ENCODE peak calls at places on chromosomes 5 and 9, in six cellular contexts. M is GM04503; J is fibroblast of pulmonary artery; F is DMS 273 treated with DMSO at 0.1 percent for 48 hours; Q is activated naive CD8-positive, alpha-beta T cell treated with anti-CD3 and anti-CD28 coated beads, Interleukin-2, amount 50 U/mL, for 16 hours; X is NK-92 treated with Interleukin-12 subunit alpha and Interleukin-12 subunit beta, amount 100 ng/mL, for 24 hours. T is an unnamed sample.

GRCh38 chr9:136268318-136268717 is 22.7 kb upstream of the QSOX2 start:
- DNase-seq in Q (no peak), M (no peak), X (no peak), J (no peak), F (no peak), T (no peak)

GRCh38 chr5:143074414-143074996 is 304.3 kb downstream of the ARHGAP26 start:
- DNase-seq in Q (no peak), M (no peak), X (no peak), J (no peak), F (peak), T (no peak)

GRCh38 chr5:126851441-126852103 is 74.6 kb downstream of the LMNB1 start:
- DNase-seq in J (peak), M (no peak), Q (no peak), F (no peak), X (no peak), T (no peak)

GRCh38 chr5:177553671-177554429 is 513 bp downstream of the FAM193B start:
- DNase-seq in J (no peak), M (no peak), X (peak), F (no peak), Q (no peak), T (peak)

GRCh38 chr5:6548752-6549151 is 84.1 kb downstream of the NSUN2 start:
- DNase-seq in M (no peak), F (no peak), X (no peak), Q (no peak), J (no peak), T (no peak)

GRCh38 chr9:17578577-17578910 is 322 bp upstream of the SH3GL2 start:
- DNase-seq in X (no peak), J (no peak), M (no peak), F (no peak), Q (no peak), T (no peak)

GRCh38 chr9:126618590-126619335 is 5.0 kb downstream of the LMX1B start:
- DNase-seq in X (no peak), Q (no peak), F (no peak), J (no peak), M (no peak), T (no peak)

GRCh38 chr5:177163500-177163899 is 29.9 kb downstream of the NSD1 start:
- DNase-seq in Q (no peak), J (no peak), M (no peak), X (no peak), F (no peak), T (no peak)

GRCh38 chr9:127970401-127971313 is 10.1 kb downstream of the EEIG1 start:
- DNase-seq in M (no peak), J (no peak), Q (peak), F (no peak), X (peak), T (no peak)

GRCh38 chr9:131019387-131020239 is 10.6 kb downstream of the LAMC3 start:
- DNase-seq in Q (no peak), F (peak), X (no peak), M (peak), J (no peak), T (no peak)

GRCh38 chr9:77752566-77752965 is 104.4 kb upstream of the GNA14 start:
- DNase-seq in M (peak), Q (no peak), X (no peak), J (peak), F (no peak), T (peak)

GRCh38 chr9:111481885-111482636 is 2.1 kb downstream of the ECPAS start:
- DNase-seq in F (peak), M (no peak), J (peak), Q (no peak), X (no peak), T (peak)

GRCh38 chr5:104598285-104598684 is 1035.7 kb upstream of the NUDT12 start:
- DNase-seq in Q (no peak), F (no peak), X (no peak), J (no peak), M (no peak), T (no peak)

GRCh38 chr5:126053630-126054029 is 369.6 kb upstream of the GRAMD2B start:
- DNase-seq in F (no peak), X (no peak), M (no peak), J (no peak), Q (no peak), T (no peak)

GRCh38 chr5:67164856-67165523 is 31.6 kb downstream of the CD180 start:
- DNase-seq in Q (no peak), X (no peak), J (no peak), F (no peak), M (no peak), T (no peak)

GRCh38 chr9:96626912-96627311 is 7.3 kb upstream of the CDC14B start:
- DNase-seq in F (no peak), Q (no peak), J (no peak), M (no peak), X (no peak), T (no peak)

GRCh38 chr9:126676102-126676684 is 62.5 kb downstream of the LMX1B start:
- DNase-seq in F (no peak), X (no peak), M (no peak), Q (no peak), J (no peak), T (no peak)

GRCh38 chr9:125558453-125559084 is 148.4 kb downstream of the MAPKAP1 start:
- DNase-seq in Q (peak), M (no peak), F (peak), X (peak), J (peak), T (peak)

T was measured in mesenchymal stem cell.